ENCODE peak calls at places on chromosomes 3 and 15, in eight cellular contexts. M is GM12865; H is PC-9; C is GM06990; A is esophagus muscularis mucosa; O is right atrium auricular region; Y is CD8-positive, alpha-beta T cell; X is HFF-Myc. U is an unnamed sample.

GRCh38 chr3:33146791-33147445 is 33.1 kb downstream of the CRTAP start:
- DNase-seq in M (no peak), H (no peak), C (no peak), A (peak; percentile 89), O (no peak), Y (no peak), X (no peak), U (no peak)

GRCh38 chr3:64398431-64398830 is 173.2 kb upstream of the PRICKLE2 start:
- DNase-seq in M (no peak), H (no peak), C (no peak), A (no peak), O (no peak), Y (no peak), X (peak; percentile 77), U (no peak)

GRCh38 chr15:93048759-93049161 is 40.3 kb downstream of the RGMA start:
- DNase-seq in M (no peak), H (no peak), C (no peak), A (no peak), O (no peak), Y (peak; percentile 45), X (no peak), U (no peak)

GRCh38 chr3:120864541-120864940 is 43.5 kb upstream of the STXBP5L start:
- DNase-seq in M (no peak), H (no peak), C (no peak), A (no peak), O (no peak), Y (no peak), X (no peak), U (no peak)

GRCh38 chr3:146468234-146468931 is 978 bp downstream of the PLSCR2 start:
- DNase-seq in M (no peak), H (no peak), C (no peak), A (no peak), O (peak; percentile 61), Y (no peak), X (no peak), U (no peak)

GRCh38 chr15:99736702-99737101 is 3.5 kb upstream of the LYSMD4 start:
- DNase-seq in M (no peak), H (no peak), C (no peak), A (no peak), O (no peak), Y (no peak), X (no peak), U (no peak)

GRCh38 chr15:63354771-63355650 is 26.6 kb downstream of the CA12 start:
- DNase-seq in M (no peak), H (no peak), C (no peak), A (no peak), O (no peak), Y (no peak), X (no peak), U (no peak)

GRCh38 chr15:77032647-77033416 is 37.9 kb downstream of the PSTPIP1 start:
- DNase-seq in M (no peak), H (no peak), C (no peak), A (no peak), O (peak; percentile 36), Y (peak; percentile 6), X (no peak), U (no peak)

GRCh38 chr15:100205549-100206295 is 136.1 kb downstream of the ADAMTS17 start:
- DNase-seq in M (no peak), H (no peak), C (no peak), A (no peak), O (no peak), Y (no peak), X (no peak), U (no peak)

GRCh38 chr3:20056727-20057611 is 16.7 kb downstream of the KAT2B start:
- DNase-seq in M (peak; percentile 65), H (peak; percentile 90), C (peak; percentile 43), A (no peak), O (no peak), Y (no peak), X (no peak), U (peak; percentile 83)

GRCh38 chr3:146818301-146818700 is 213.2 kb upstream of the PLSCR5 start:
- DNase-seq in M (no peak), H (no peak), C (no peak), A (no peak), O (no peak), Y (no peak), X (no peak), U (no peak)

DNA sequence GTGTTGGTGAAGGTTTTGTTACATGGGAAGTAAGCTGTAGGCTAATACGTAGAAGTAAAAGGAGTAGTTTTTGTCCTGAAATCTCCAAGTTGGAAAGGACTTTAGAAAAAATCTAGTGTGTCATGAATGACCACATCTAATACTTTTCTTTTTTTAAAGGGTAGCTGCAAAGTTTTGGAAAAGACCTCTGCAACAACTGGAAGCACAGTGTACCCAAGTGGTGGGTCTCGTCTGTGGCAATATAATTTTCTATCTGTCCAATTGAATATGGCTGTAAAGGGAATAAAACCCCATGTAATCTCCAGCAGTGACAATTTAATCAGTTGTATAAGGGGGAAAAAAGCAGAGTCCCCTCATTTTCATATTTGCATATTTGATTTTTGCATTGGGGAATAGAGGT is 531.2 kb downstream of the ZIC1 start:
- DNase-seq in M (no peak), H (no peak), C (no peak), A (no peak), O (no peak), Y (no peak), X (no peak), U (no peak)
- TF ChIP-seq CTCF in M (no peak), H (no peak), C (no peak), A (no peak), O (peak; percentile 16), Y (no peak), X (no peak), U (no peak)

GRCh38 chr15:49428392-49429095 is 5.5 kb downstream of the FGF7 start:
- DNase-seq in M (no peak), H (no peak), C (no peak), A (no peak), O (no peak), Y (no peak), X (no peak), U (no peak)
- H3K4me3 ChIP-seq in M (no peak overlapping the region), H (no peak overlapping the region), C (no peak overlapping the region), A (peak overlapping the region; percentile 58), O (peak overlapping the region; percentile 24), Y (no peak overlapping the region), X (no peak overlapping the region), U (no peak overlapping the region)

GRCh38 chr3:123749716-123750115 is 134.4 kb downstream of the MYLK start:
- DNase-seq in M (no peak), H (peak; percentile 87), C (no peak), A (peak; percentile 85), O (no peak), Y (no peak), X (no peak), U (peak; percentile 95)

GRCh38 chr3:123741058-123741511 is 143.0 kb downstream of the MYLK start:
- DNase-seq in M (no peak), H (no peak), C (no peak), A (no peak), O (no peak), Y (no peak), X (no peak), U (no peak)

GRCh38 chr3:123743121-123743520 is 141.0 kb downstream of the MYLK start:
- DNase-seq in M (no peak), H (no peak), C (no peak), A (no peak), O (no peak), Y (no peak), X (no peak), U (no peak)

GRCh38 chr3:123750209-123750608 is 133.9 kb downstream of the MYLK start:
- DNase-seq in M (no peak), H (no peak), C (no peak), A (no peak), O (no peak), Y (no peak), X (no peak), U (no peak)

DNA sequence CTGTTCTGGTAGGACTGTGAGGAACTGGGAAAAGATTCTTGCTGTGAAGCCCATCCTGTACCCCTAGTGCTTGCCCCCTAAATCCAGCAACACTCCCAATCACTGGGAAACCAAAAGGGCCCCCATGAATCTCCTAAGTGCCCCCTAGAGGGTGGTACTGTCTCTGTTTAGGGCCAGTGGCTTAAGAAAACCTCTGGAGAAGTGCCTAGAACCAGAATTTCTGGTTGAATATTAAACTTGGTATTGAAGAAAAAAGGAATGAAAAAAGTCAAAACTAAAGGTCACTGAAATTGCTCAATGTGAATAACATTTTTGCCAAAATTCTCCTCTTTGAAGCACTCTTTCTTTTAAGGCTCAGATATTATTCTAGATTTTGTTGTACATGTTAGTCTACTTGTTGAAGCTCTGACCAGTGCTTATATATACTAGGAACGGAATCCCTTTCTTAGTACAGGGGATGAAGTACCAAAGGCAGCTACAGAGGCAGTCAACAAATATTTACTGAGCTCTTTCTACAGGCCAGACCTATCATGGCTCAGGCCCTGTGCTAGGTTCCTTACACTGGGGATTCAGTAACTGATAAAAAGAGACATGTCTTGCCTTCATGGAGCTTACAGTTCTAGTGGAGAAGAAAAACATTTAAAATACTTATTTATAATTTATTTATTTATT is 138.8 kb downstream of the MYLK start:
- DNase-seq in M (no peak), H (no peak), C (no peak), A (no peak), O (no peak), Y (no peak), X (no peak), U (no peak)
- TF ChIP-seq CTCF in M (no peak), H (peak; percentile 45), C (peak; percentile 48), A (peak; percentile 18), O (peak; percentile 34), Y (no peak), X (peak; percentile 34), U (peak; percentile 70)

DNA sequence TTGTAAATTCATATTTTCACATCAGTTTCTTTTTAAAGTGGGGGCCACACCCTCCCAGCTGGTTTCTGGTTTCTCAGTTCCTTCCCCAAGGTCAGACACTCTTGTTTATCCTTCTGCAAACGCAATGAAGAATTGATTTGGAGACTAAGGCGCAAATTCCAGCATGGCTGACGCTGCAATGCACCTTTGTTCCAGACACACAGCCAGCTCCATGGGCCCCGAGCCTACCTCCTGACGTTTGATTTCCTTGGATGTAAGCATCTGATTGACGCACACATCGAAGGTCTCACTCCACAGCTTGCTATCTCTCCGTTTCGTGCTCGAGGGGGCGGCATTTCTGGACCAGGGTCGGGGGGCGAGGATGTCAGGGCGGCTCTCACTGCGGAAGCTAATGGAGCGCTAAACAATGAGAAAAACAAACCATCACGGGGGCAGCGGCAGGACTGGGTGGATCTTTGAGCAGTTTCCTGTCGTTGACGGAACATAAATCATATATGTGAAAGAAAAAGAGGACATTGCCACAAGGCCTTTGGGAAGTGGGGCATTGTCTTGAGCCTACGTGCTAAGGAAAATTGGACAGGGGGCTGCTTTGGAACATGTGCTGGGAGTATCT is 46.9 kb downstream of the ARHGEF3 start:
- DNase-seq in M (peak; percentile 70), H (no peak), C (peak; percentile 47), A (no peak), O (no peak), Y (peak; percentile 59), X (no peak), U (no peak)
- H3K4me3 ChIP-seq in M (peak overlapping the region; percentile 58), H (no peak overlapping the region), C (peak overlapping the region; percentile 53), A (peak overlapping the region; percentile 18), O (no peak overlapping the region), Y (peak overlapping the region; percentile 54), X (no peak overlapping the region), U (no peak overlapping the region)